ENCODE peak calls at places on chromosomes 11 and 22, in five cellular contexts. S is H1, Y is mesenchymal stem cell, J is IMR-90, Z is trophoblast cell. H is an unnamed sample.

GRCh38 chr11:19394525-19395016 is 153.8 kb upstream of the E2F8 start:
- DNase-seq in Y (no peak), S (no peak), J (no peak), Z (no peak), H (no peak)

GRCh38 chr22:48488611-48489456 is 1338.8 kb downstream of the BRD1 start:
- DNase-seq in J (no peak), Z (no peak), S (peak; percentile 79), Y (no peak), H (peak; percentile 63)

GRCh38 chr11:8207080-8208000 is 38.5 kb upstream of the RIC3 start:
- DNase-seq in Y (no peak), J (peak; percentile 22), Z (no peak), S (no peak), H (peak; percentile 39)

GRCh38 chr11:133934599-133935550 is 21.9 kb downstream of the IGSF9B start:
- DNase-seq in S (no peak), Y (no peak), Z (peak; percentile 41), J (peak; percentile 19), H (no peak)

GRCh38 chr11:7927635-7928034 is 3.4 kb downstream of the OR10A6 start:
- DNase-seq in Z (peak; percentile 22), S (no peak), J (peak; percentile 66), Y (no peak), H (no peak)

GRCh38 chr11:8717876-8718753 is 35.5 kb downstream of the RPL27A start:
- DNase-seq in Y (peak; percentile 95), Z (no peak), J (peak; percentile 97), S (no peak), H (no peak)

GRCh38 chr11:71248251-71248570 is 4.2 kb downstream of the SHANK2 start:
- DNase-seq in S (no peak), J (no peak), Z (no peak), Y (no peak), H (no peak)

GRCh38 chr11:85884581-85885021 is 29.4 kb downstream of the CCDC83 start:
- DNase-seq in S (no peak), Z (no peak), Y (peak; percentile 51), J (peak; percentile 36), H (no peak)

GRCh38 chr11:83677730-83678129 is 391.6 kb upstream of the CCDC90B start:
- DNase-seq in Y (no peak), J (no peak), Z (no peak), S (no peak), H (no peak)

GRCh38 chr11:107468596-107468995 is 11.0 kb upstream of the CWF19L2 start:
- DNase-seq in Y (peak; percentile 18), J (peak; percentile 35), S (no peak), Z (no peak), H (no peak)

GRCh38 chr11:96052921-96053631 is 129.2 kb upstream of the MTMR2 start:
- DNase-seq in Z (peak; percentile 80), J (peak; percentile 62), Y (peak; percentile 79), S (no peak), H (no peak)

GRCh38 chr11:44964526-44965209 is 14.0 kb upstream of the TP53I11 start:
- DNase-seq in S (no peak), Y (no peak), Z (peak; percentile 24), J (no peak), H (no peak)

GRCh38 chr11:48002565-48002964 is 22.2 kb downstream of the PTPRJ start:
- DNase-seq in Z (no peak), J (no peak), Y (peak; percentile 35), S (no peak), H (no peak)

GRCh38 chr22:37571258-37571991 is 8.5 kb downstream of the LGALS2 start:
- DNase-seq in Y (peak; percentile 33), S (no peak), J (peak; percentile 26), Z (peak; percentile 68), H (no peak)

GRCh38 chr11:9038537-9038936 is 34.7 kb upstream of the NRIP3 start:
- DNase-seq in J (no peak), S (no peak), Z (no peak), Y (no peak), H (no peak)

GRCh38 chr11:117862019-117862725 is 14.3 kb downstream of the FXYD6 start:
- DNase-seq in J (no peak), Y (no peak), S (no peak), Z (no peak), H (no peak)

GRCh38 chr11:95101935-95102334 is 12.3 kb downstream of the ENDOD1 start:
- DNase-seq in S (no peak), Z (no peak), J (no peak), Y (no peak), H (no peak)

GRCh38 chr11:92346220-92346619 is 121.6 kb downstream of the FAT3 start:
- DNase-seq in Z (no peak), J (no peak), Y (no peak), S (no peak), H (no peak)

GRCh38 chr11:32911413-32911812 is 18.8 kb downstream of the QSER1 start:
- DNase-seq in Z (no peak), S (no peak), Y (no peak), J (no peak), H (no peak)

GRCh38 chr22:44195189-44195871 is 14.6 kb downstream of the PARVG start:
- DNase-seq in S (no peak), J (no peak), Y (no peak), Z (no peak), H (no peak)

GRCh38 chr22:42620084-42620483 is 5.4 kb upstream of the POLDIP3 start:
- DNase-seq in Y (no peak), S (no peak), J (no peak), Z (no peak), H (no peak)

GRCh38 chr11:65425105-65425970 is 2.7 kb downstream of the NEAT1 start:
- DNase-seq in S (no peak), Y (peak; percentile 81), J (peak; percentile 78), Z (peak; percentile 75), H (peak; percentile 41)

GRCh38 chr22:48431014-48431413 is 1396.7 kb downstream of the BRD1 start:
- DNase-seq in J (no peak), S (no peak), Z (no peak), Y (no peak), H (no peak)

GRCh38 chr11:5226732-5227327 is at the start of gene HBB:
- DNase-seq in Y (no peak), Z (no peak), S (no peak), J (no peak), H (no peak)

GRCh38 chr11:132100583-132100982 is 730.2 kb downstream of the NTM start:
- DNase-seq in Z (no peak), S (no peak), J (no peak), Y (no peak), H (no peak)

GRCh38 chr11:132106336-132106982 is 736.0 kb downstream of the NTM start:
- DNase-seq in S (no peak), Z (no peak), Y (no peak), J (peak; percentile 13), H (no peak)

GRCh38 chr11:132103006-132103405 is 732.6 kb downstream of the NTM start:
- DNase-seq in S (no peak), Z (no peak), J (no peak), Y (no peak), H (no peak)

GRCh38 chr11:132099692-132100091 is 729.3 kb downstream of the NTM start:
- DNase-seq in Z (no peak), Y (no peak), S (peak; percentile 81), J (no peak), H (peak; percentile 59)

GRCh38 chr11:132101861-132102260 is 731.4 kb downstream of the NTM start:
- DNase-seq in Z (no peak), Y (no peak), J (peak; percentile 70), S (no peak), H (no peak)
- H2AFZ ChIP-seq in Z (no peak overlapping the region), Y (no peak overlapping the region), J (no peak overlapping the region), S (no peak overlapping the region), H (no peak overlapping the region)

DNA sequence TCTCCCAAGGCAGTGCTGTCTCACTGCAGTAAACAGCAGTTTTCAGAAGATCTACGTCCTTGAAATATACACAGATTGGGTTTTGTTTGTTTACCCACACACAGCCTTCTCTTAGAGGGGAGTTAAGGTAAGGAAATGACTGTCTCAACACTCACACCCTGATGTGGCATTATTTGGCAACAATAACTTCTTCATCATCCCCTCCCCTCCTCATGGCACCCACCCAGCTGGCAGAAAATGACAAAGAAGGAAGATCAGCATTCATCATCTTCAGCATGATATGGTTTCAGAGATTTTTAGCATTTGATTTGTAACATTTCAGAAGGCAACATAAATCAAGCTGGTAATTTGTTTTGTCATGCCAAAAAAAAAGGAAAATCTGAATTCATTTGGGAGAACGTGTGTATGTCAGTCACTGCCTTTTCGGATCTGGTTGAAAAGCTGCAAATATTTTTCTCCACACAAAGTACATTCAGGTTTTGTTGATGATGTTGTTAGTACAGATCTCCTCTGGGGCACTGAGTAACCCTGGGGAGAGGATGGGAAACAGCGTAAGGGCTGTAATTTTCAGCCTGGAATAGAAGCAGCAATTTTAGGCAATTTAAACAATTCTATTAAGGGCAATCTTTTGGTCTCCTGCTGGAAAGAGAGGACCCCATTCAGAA is 132.6 kb downstream of the COMMD9 start:
- DNase-seq in J (peak; percentile 36), S (no peak), Y (no peak), Z (no peak), H (no peak)
- H3K27ac ChIP-seq in J (no peak overlapping the region), S (no peak overlapping the region), Y (no peak overlapping the region), Z (no peak overlapping the region), H (no peak overlapping the region)

GRCh38 chr11:70169632-70170031 is 33.5 kb upstream of the FADD start:
- DNase-seq in Z (no peak), J (no peak), Y (no peak), S (no peak), H (no peak)
- H3K23ac ChIP-seq in Z (no peak overlapping the region), J (no peak overlapping the region), Y (no peak overlapping the region), S (no peak overlapping the region), H (no peak overlapping the region)

GRCh38 chr11:13222285-13222684 is 55.3 kb upstream of the BMAL1 start:
- DNase-seq in Z (no peak), J (peak; percentile 31), S (peak; percentile 33), Y (no peak), H (no peak)

GRCh38 chr11:13223112-13223511 is 54.5 kb upstream of the BMAL1 start:
- DNase-seq in J (no peak), Z (no peak), S (peak; percentile 37), Y (no peak), H (no peak)

GRCh38 chr11:13224324-13224723 is 53.3 kb upstream of the BMAL1 start:
- DNase-seq in Y (no peak), Z (peak; percentile 91), S (no peak), J (no peak), H (no peak)

GRCh38 chr11:13227676-13228255 is 49.8 kb upstream of the BMAL1 start:
- DNase-seq in Z (peak; percentile 73), Y (no peak), S (no peak), J (no peak), H (no peak)

DNA sequence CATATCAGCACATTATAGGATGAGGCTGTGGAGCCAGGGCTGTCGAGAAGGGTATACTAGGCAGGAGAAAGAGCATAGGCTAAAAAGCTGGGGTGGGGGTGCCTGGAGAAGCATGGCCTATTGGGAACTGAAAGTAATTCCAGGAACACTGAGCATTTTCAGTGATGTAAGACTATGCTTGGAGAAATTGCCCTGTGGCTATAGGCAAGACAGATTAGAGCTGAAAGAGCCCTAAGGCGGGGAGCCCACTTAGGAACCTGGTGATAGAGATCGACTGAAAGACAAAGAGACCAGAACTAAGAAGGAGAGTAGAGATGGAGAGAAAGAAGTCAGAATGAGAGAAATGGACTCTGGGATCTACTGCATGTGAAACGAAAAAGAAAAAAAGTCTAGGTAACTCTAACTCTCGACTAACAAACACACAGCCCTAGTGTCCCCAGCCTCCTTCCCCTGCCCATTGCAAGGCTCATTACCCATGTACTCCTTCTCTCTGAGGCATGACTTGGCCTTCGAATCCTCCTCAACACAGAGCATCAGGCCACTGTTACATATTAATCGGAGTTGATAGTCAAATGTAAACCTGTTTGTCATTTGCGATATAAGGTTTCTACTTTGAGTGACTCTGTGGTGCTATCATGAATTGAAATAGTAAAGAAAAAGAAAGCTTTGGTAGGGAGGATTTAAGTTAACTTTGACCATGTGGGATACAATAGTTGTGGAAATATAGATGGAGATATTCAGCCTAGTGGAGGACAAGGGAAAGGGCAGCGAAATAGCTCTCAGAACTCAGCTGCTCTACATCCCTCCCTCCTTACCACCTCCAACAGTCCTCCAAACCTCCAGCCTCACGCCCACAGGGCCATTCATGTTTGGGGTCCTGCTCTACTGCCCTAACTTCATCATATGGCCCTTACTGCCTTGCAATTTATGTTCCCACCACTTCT is 52.3 kb upstream of the BMAL1 start:
- DNase-seq in Z (peak; percentile 90), Y (no peak), S (peak; percentile 23), J (no peak), H (no peak)
- H2AFZ ChIP-seq in Z (no peak overlapping the region), Y (no peak overlapping the region), S (no peak overlapping the region), J (peak overlapping the region; percentile 9), H (no peak overlapping the region)